ENCODE peak calls at places on chromosomes 5 and 9, in six cellular contexts. F is HCT116, Y is lung, W is heart right ventricle, Q is A549, X is astrocyte. N is an unnamed sample.

GRCh38 chr5:74837115-74837514 is 29.1 kb downstream of the FAM169A start:
- DNase-seq in W (no peak), F (no peak), Q (no peak), X (no peak), Y (no peak), N (no peak)

GRCh38 chr9:133375116-133375723 is 640 bp downstream of the SURF4 start:
- DNase-seq in Q (peak; percentile 47), X (peak; percentile 17), F (no peak), Y (peak; percentile 39), W (no peak), N (peak; percentile 40)

GRCh38 chr5:154966081-154966841 is 25.4 kb downstream of the MRPL22 start:
- DNase-seq in X (no peak), Q (no peak), W (no peak), Y (no peak), F (no peak), N (no peak)

GRCh38 chr5:130141689-130142320 is 237.5 kb downstream of the CHSY3 start:
- DNase-seq in Q (peak; percentile 21), Y (no peak), X (no peak), W (peak; percentile 15), F (no peak), N (peak; percentile 47)

GRCh38 chr5:142716963-142717362 is 31.1 kb upstream of the FGF1 start:
- DNase-seq in X (peak; percentile 39), F (peak; percentile 47), W (peak; percentile 38), Q (peak; percentile 73), Y (peak; percentile 39), N (peak; percentile 53)

GRCh38 chr9:135492886-135493669 is 7.4 kb upstream of the MRPS2 start:
- DNase-seq in Q (no peak), F (no peak), Y (no peak), X (no peak), W (no peak), N (no peak)

GRCh38 chr5:81826128-81826527 is 75.2 kb upstream of the SSBP2 start:
- DNase-seq in Y (no peak), F (no peak), W (no peak), X (no peak), Q (no peak), N (peak; percentile 26)

GRCh38 chr9:17906841-17907779 is 328.2 kb downstream of the SH3GL2 start:
- DNase-seq in X (no peak), Q (no peak), F (no peak), W (peak; percentile 8), Y (no peak), N (no peak)

GRCh38 chr5:176806137-176806536 is 4.2 kb upstream of the UNC5A start:
- DNase-seq in X (no peak), F (no peak), Y (no peak), W (no peak), Q (no peak), N (no peak)

GRCh38 chr9:138100711-138101349 is 223.2 kb downstream of the CACNA1B start:
- DNase-seq in Y (no peak), W (no peak), F (no peak), X (no peak), Q (peak; percentile 10), N (no peak)

GRCh38 chr5:102295534-102296228 is 403 bp downstream of the SLCO4C1 start:
- DNase-seq in Q (no peak), Y (no peak), F (no peak), W (peak; percentile 10), X (no peak), N (no peak)

GRCh38 chr5:90685425-90686022 is 126.9 kb downstream of the ADGRV1 start:
- DNase-seq in Y (no peak), X (no peak), F (no peak), Q (no peak), W (no peak), N (no peak)

GRCh38 chr5:42912184-42912766 is 100.6 kb upstream of the SELENOP start:
- DNase-seq in Y (no peak), Q (peak; percentile 73), W (no peak), F (peak; percentile 51), X (peak; percentile 20), N (peak; percentile 58)

GRCh38 chr5:36599986-36600779 is 6.2 kb upstream of the SLC1A3 start:
- DNase-seq in X (peak; percentile 63), Q (no peak), W (no peak), Y (no peak), F (no peak), N (peak; percentile 94)

GRCh38 chr5:75640395-75640794 is 29.1 kb downstream of the ANKDD1B start:
- DNase-seq in F (peak; percentile 4), W (no peak), Q (no peak), X (peak; percentile 95), Y (no peak), N (peak; percentile 91)

GRCh38 chr5:145971108-145971507 is 34.7 kb downstream of the SH3RF2 start:
- DNase-seq in Q (no peak), W (no peak), F (no peak), X (no peak), Y (no peak), N (peak; percentile 34)

GRCh38 chr5:42392917-42393316 is 30.3 kb upstream of the GHR start:
- DNase-seq in Q (no peak), Y (no peak), F (no peak), X (no peak), W (no peak), N (no peak)

GRCh38 chr5:143448518-143448917 is 45.0 kb upstream of the NR3C1 start:
- DNase-seq in X (no peak), Y (no peak), W (no peak), F (peak; percentile 2), Q (no peak), N (no peak)

GRCh38 chr9:108512426-108513173 is 343.2 kb downstream of the ACTL7B start:
- DNase-seq in W (no peak), Q (no peak), Y (no peak), X (no peak), F (no peak), N (no peak)

GRCh38 chr5:154610321-154611154 is 132.5 kb upstream of the HAND1 start:
- DNase-seq in F (peak; percentile 76), Y (peak; percentile 81), W (peak; percentile 66), X (peak; percentile 11), Q (peak; percentile 84), N (peak; percentile 65)

GRCh38 chr5:14663734-14664269 is 716 bp upstream of the OTULIN start:
- DNase-seq in Q (no peak), W (no peak), X (no peak), F (no peak), Y (peak; percentile 33), N (peak; percentile 25)

DNA sequence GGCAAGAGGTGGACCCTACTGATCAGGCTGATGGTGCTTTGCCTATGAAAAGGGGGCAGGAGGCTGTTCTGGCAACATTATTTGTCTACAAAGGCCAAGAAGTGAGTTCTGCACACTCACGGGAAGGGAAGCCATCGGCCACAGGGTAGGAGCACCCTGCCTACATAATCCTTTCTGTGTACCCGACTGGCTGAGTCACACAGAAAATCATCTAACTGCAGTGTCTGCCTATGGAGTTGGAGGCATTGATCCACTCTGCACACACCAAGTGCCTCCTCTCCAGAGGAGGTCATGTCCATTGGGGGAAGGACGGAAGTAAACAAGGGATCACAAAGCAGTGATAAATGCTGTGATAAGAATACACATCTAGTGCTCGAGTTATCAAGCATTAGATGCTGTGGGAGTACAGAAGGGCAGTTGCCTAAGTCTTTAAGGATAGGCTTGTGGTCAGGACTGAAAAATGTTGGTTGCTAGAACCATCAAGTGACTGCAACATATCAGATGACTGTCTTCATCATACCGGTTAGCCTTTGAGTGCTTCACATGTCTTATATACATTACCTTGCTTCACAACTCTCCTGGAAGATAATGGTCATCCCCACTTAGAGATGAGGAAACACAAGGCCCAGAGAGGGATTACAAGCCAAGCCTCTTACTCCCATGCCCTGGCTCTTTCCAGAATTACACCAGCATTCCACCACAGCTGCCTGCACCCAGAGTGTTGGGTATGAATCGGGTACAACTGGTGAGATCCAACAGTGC is 1.3 kb upstream of the SLC2A8 start:
- DNase-seq in Y (no peak), X (no peak), W (no peak), F (no peak), Q (no peak), N (peak; percentile 8)
- H3K4me3 ChIP-seq in Y (no peak overlapping the region), X (no peak overlapping the region), W (peak overlapping the region; percentile 84), F (no peak overlapping the region), Q (peak overlapping the region; percentile 48), N (no peak overlapping the region)

GRCh38 chr5:174424219-174425053 is 299.9 kb upstream of the MSX2 start:
- DNase-seq in F (no peak), W (no peak), X (no peak), Y (no peak), Q (no peak), N (no peak)
- TF ChIP-seq CTCF in F (peak; percentile 5), W (no peak), X (no peak), Y (no peak), Q (no peak), N (no peak)

DNA sequence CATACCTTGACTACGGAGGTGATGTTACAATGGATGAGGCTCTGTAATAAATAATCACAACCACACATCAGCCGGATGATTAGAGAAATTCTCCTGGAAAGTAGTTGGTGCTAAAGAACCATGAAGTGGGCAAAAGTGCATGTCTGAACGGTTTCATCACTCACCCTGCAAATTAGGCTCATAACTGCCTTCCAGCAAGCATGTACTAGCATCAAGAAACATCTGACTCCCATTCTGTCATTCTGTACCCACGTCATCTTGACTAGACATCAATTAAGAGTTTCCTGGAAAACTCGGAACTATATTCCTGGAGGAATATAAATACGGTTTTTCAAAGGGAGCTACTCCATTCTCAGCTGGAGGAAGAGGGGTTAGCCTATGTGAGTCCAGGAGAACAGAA is 52.2 kb downstream of the HSD17B3 start:
- DNase-seq in X (no peak), F (no peak), W (no peak), Y (no peak), Q (no peak), N (peak; percentile 3)
- H3K4me3 ChIP-seq in X (no peak overlapping the region), F (no peak overlapping the region), W (no peak overlapping the region), Y (no peak overlapping the region), Q (no peak overlapping the region), N (no peak overlapping the region)

GRCh38 chr9:99373912-99374311 is 151.8 kb downstream of the SEC61B start:
- DNase-seq in F (no peak), W (no peak), X (no peak), Q (no peak), Y (no peak), N (no peak)

GRCh38 chr9:99375481-99375880 is 153.4 kb downstream of the SEC61B start:
- DNase-seq in Y (no peak), Q (no peak), F (no peak), X (no peak), W (no peak), N (no peak)

GRCh38 chr9:99383536-99383935 is 161.5 kb downstream of the SEC61B start:
- DNase-seq in F (no peak), Y (no peak), X (no peak), Q (no peak), W (no peak), N (no peak)

GRCh38 chr9:99377790-99378775 is 156.0 kb downstream of the SEC61B start:
- DNase-seq in X (peak; percentile 29), Y (no peak), F (no peak), Q (no peak), W (no peak), N (peak; percentile 88)
- TF ChIP-seq CTCF in X (no peak), Y (no peak), F (no peak), Q (no peak), W (no peak), N (no peak)